ENCODE peak calls at places on chromosomes 2 and 18, in four cellular contexts. U is tibial nerve, S is HCT116, C is PC-3. R is an unnamed sample.

GRCh38 chr2:188244383-188244782 is 47.3 kb upstream of the GULP1 start:
- DNase-seq in U (no peak), S (no peak), C (peak; percentile 4), R (no peak)

GRCh38 chr2:236815746-236816145 is 246.1 kb downstream of the ACKR3 start:
- DNase-seq in U (no peak), S (no peak), C (no peak), R (no peak)

GRCh38 chr18:36412778-36413177 is 115.3 kb downstream of the FHOD3 start:
- DNase-seq in U (no peak), S (no peak), C (peak; percentile 44), R (no peak)

GRCh38 chr18:24273596-24273995 is 124.0 kb downstream of the OSBPL1A start:
- DNase-seq in U (no peak), S (no peak), C (peak; percentile 81), R (no peak)

GRCh38 chr2:191401287-191401686 is 156.1 kb downstream of the MYO1B start:
- DNase-seq in U (no peak), S (no peak), C (no peak), R (no peak)

GRCh38 chr2:239800785-239801184 is 224.4 kb downstream of the NDUFA10 start:
- DNase-seq in U (no peak), S (no peak), C (no peak), R (no peak)

GRCh38 chr18:44079602-44080001 is 601.1 kb upstream of the SETBP1 start:
- DNase-seq in U (no peak), S (no peak), C (peak; percentile 57), R (no peak)

GRCh38 chr18:46623541-46623940 is 33.5 kb downstream of the LOXHD1 start:
- DNase-seq in U (no peak), S (no peak), C (no peak), R (no peak)

GRCh38 chr18:12306752-12307151 is 1.3 kb upstream of the TUBB6 start:
- DNase-seq in U (no peak), S (no peak), C (no peak), R (no peak)

GRCh38 chr18:24915547-24915946 is 436.4 kb downstream of the ZNF521 start:
- DNase-seq in U (no peak), S (no peak), C (peak; percentile 68), R (no peak)

GRCh38 chr2:163737563-163737962 is 1.8 kb upstream of the FIGN start:
- DNase-seq in U (no peak), S (no peak), C (no peak), R (no peak)

GRCh38 chr2:171852489-171852888 is 41.6 kb downstream of the SLC25A12 start:
- DNase-seq in U (no peak), S (no peak), C (no peak), R (no peak)

GRCh38 chr2:176814740-176815367 is 397.7 kb upstream of the HNRNPA3 start:
- DNase-seq in U (no peak), S (peak; percentile 12), C (peak; percentile 60), R (no peak)

GRCh38 chr2:211349031-211349430 is 792.6 kb downstream of the CPS1 start:
- DNase-seq in U (no peak), S (no peak), C (no peak), R (no peak)

GRCh38 chr18:55144226-55144625 is 185.0 kb upstream of the CCDC68 start:
- DNase-seq in U (no peak), S (no peak), C (no peak), R (no peak)

GRCh38 chr2:94769733-94770132 is 101.5 kb upstream of the TEKT4 start:
- DNase-seq in U (no peak), S (no peak), C (no peak), R (no peak)

GRCh38 chr2:25161055-25161781 is 7.2 kb downstream of the POMC start:
- DNase-seq in U (peak; percentile 23), S (no peak), C (no peak), R (no peak)

GRCh38 chr2:15170068-15170775 is 390.9 kb downstream of the NBAS start:
- DNase-seq in U (no peak), S (no peak), C (no peak), R (no peak)

GRCh38 chr2:238868616-238869292 is 20.9 kb downstream of the TWIST2 start:
- DNase-seq in U (peak; percentile 65), S (no peak), C (no peak), R (no peak)

GRCh38 chr2:30074023-30074422 is 72.8 kb upstream of the YPEL5 start:
- DNase-seq in U (no peak), S (no peak), C (peak; percentile 13), R (no peak)

GRCh38 chr2:16392647-16393482 is 272.8 kb downstream of the CYRIA start:
- DNase-seq in U (no peak), S (no peak), C (no peak), R (no peak)

GRCh38 chr2:129802290-129802689 is 177.2 kb upstream of the RAB6C start:
- DNase-seq in U (no peak), S (no peak), C (no peak), R (no peak)

GRCh38 chr2:19231625-19232024 is 126.8 kb downstream of the OSR1 start:
- DNase-seq in U (no peak), S (no peak), C (no peak), R (no peak)

GRCh38 chr2:33267745-33268144 is 208.7 kb upstream of the RASGRP3 start:
- DNase-seq in U (no peak), S (no peak), C (no peak), R (no peak)

GRCh38 chr2:170332676-170333402 is 154.9 kb downstream of the MYO3B start:
- DNase-seq in U (no peak), S (no peak), C (no peak), R (no peak)

GRCh38 chr2:239305222-239305575 is 95.6 kb downstream of the HDAC4 start:
- DNase-seq in U (no peak), S (no peak), C (no peak), R (peak; percentile 55)

GRCh38 chr2:100691846-100692245 is 128.1 kb upstream of the NPAS2 start:
- DNase-seq in U (no peak), S (no peak), C (no peak), R (peak; percentile 34)

GRCh38 chr2:46241344-46241743 is 55.9 kb upstream of the EPAS1 start:
- DNase-seq in U (no peak), S (no peak), C (peak; percentile 38), R (no peak)

GRCh38 chr2:124607679-124608078 is 582.6 kb downstream of the CNTNAP5 start:
- DNase-seq in U (no peak), S (no peak), C (no peak), R (no peak)

GRCh38 chr2:74906395-74906794 is 52.0 kb upstream of the POLE4 start:
- DNase-seq in U (no peak), S (no peak), C (no peak), R (no peak)

GRCh38 chr2:143513081-143513480 is 383.9 kb downstream of the ARHGAP15 start:
- DNase-seq in U (no peak), S (peak; percentile 19), C (peak; percentile 30), R (peak; percentile 66)

GRCh38 chr18:4060427-4061281 is 394.5 kb downstream of the DLGAP1 start:
- DNase-seq in U (no peak), S (no peak), C (no peak), R (no peak)

GRCh38 chr2:214960677-214961076 is 151.2 kb upstream of the BARD1 start:
- DNase-seq in U (no peak), S (no peak), C (peak; percentile 42), R (no peak)

GRCh38 chr2:119008108-119008507 is 66.1 kb downstream of the MARCO start:
- DNase-seq in U (no peak), S (peak; percentile 37), C (peak; percentile 59), R (no peak)

GRCh38 chr2:49261791-49262190 is 107.5 kb upstream of the FSHR start:
- DNase-seq in U (no peak), S (no peak), C (no peak), R (no peak)

GRCh38 chr2:71963295-71963694 is 184.4 kb downstream of the CYP26B1 start:
- DNase-seq in U (no peak), S (no peak), C (peak; percentile 41), R (no peak)

GRCh38 chr18:35029103-35029502 is 12.1 kb upstream of the MAPRE2 start:
- DNase-seq in U (no peak), S (no peak), C (no peak), R (peak; percentile 70)

GRCh38 chr18:35032113-35032512 is 9.1 kb upstream of the MAPRE2 start:
- DNase-seq in U (no peak), S (no peak), C (no peak), R (no peak)

GRCh38 chr18:35028556-35028955 is 12.7 kb upstream of the MAPRE2 start:
- DNase-seq in U (no peak), S (no peak), C (no peak), R (no peak)

GRCh38 chr18:35030234-35030989 is 10.8 kb upstream of the MAPRE2 start:
- DNase-seq in U (no peak), S (no peak), C (no peak), R (no peak)

DNA sequence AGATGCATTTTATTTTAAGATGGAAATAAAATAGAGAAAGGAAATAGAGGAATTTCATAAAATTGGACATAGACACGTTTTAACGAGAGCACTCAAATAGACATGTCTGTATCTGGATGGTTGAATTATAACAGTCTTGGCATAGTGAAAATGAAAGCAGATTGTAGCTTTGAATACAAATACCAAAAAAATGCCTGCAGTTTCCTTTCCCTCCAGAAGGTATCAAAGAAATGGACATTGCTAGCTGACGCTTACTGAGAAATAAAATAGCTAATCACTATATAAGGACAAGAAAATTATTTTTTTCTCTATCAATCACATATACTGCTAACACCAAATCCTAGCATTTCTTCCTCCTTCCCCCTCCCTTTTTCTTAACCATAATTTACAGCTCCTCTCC is 11.4 kb upstream of the MAPRE2 start:
- DNase-seq in U (no peak), S (no peak), C (no peak), R (no peak)
- H3K4me1 ChIP-seq in U (no peaks in the 10 kb centered on the region), S (no peaks in the 10 kb centered on the region), C (no peaks in the 10 kb centered on the region), R (peaks cover 6% of the 10 kb centered on the region)

GRCh38 chr2:23380562-23381065 is 4.4 kb upstream of the KLHL29 start:
- DNase-seq in U (no peak), S (no peak), C (peak; percentile 29), R (no peak)
- H3K4me1 ChIP-seq in U (no peaks in the 10 kb centered on the region), S (peaks cover 29% of the 10 kb centered on the region), C (peaks cover 23% of the 10 kb centered on the region), R (no peaks in the 10 kb centered on the region)

DNA sequence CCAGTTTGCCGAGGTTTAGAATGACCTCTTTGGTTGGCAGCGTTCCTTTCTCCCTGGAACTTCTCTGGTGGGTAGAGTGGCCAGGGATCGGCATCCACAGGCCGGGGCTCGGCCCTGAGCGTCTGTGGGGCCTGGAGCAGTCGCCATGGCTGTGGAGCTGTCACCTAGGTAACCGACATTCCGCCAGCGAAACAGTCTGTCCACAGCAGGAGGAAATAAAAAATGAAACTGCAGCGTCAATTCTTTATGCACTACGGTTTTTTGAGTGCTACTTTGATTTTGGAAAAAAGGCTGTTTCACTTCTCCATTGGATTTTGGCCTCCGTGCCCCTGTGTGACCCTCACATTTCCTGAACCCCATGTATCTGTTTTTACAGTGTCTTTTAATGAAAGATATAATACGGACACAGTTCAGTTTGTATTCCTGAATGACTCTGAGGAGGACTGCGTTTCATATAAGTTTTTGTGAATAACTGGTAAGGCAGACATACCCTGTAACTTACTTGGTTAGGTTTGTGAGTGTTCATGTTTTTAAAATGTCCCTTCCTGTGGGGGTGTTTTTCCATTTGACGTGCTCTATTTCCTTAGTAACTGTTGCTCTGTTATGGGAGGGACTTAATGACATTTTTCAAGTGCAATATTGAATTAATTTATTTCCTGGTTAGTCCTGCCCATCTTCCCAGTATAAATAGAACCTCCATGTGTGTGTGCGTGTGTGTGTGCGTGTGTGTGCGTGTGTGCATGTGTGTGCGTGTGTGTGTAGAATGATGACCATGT is 163.5 kb downstream of the LDLRAD4 start:
- DNase-seq in U (peak; percentile 27), S (no peak), C (no peak), R (peak; percentile 38)
- H3K4me1 ChIP-seq in U (no peaks in the 10 kb centered on the region), S (no peaks in the 10 kb centered on the region), C (no peaks in the 10 kb centered on the region), R (peaks cover 52% of the 10 kb centered on the region)

GRCh38 chr18:76167440-76167839 is 327.6 kb downstream of the ZNF516 start:
- DNase-seq in U (no peak), S (no peak), C (no peak), R (no peak)
- H3K4me1 ChIP-seq in U (no peaks in the 10 kb centered on the region), S (no peaks in the 10 kb centered on the region), C (no peaks in the 10 kb centered on the region), R (no peaks in the 10 kb centered on the region)

R was measured in ascending aorta.